ENCODE peak calls at places on chromosomes 6 and 20, in five cellular contexts. H, D, R, E and Y are unnamed samples.
A peak's percentile ranks its signal among the peaks of the same experiment; 100 is the strongest.

GRCh38 chr6:25232478-25232877 is 46.7 kb upstream of the CARMIL1 start:
- DNase-seq in H (no peak), E (no peak), D (no peak), R (no peak), Y (no peak)

GRCh38 chr6:137309078-137309762 is 90.0 kb upstream of the IFNGR1 start:
- DNase-seq in H (peak; percentile 82), E (no peak), R (peak; percentile 53), D (no peak), Y (no peak)

GRCh38 chr6:15444081-15444731 is 198.3 kb downstream of the JARID2 start:
- DNase-seq in H (no peak), D (no peak), E (no peak), R (no peak), Y (no peak)

GRCh38 chr20:6116763-6117162 is 6.1 kb downstream of the FERMT1 start:
- DNase-seq in R (no peak), D (no peak), E (no peak), H (no peak), Y (no peak)

GRCh38 chr6:106113256-106113954 is 27.3 kb downstream of the PRDM1 start:
- DNase-seq in E (no peak), H (no peak), D (no peak), R (no peak), Y (no peak)

GRCh38 chr20:19381947-19382346 is 169.5 kb downstream of the SLC24A3 start:
- DNase-seq in D (no peak), H (no peak), R (no peak), E (no peak), Y (no peak)

GRCh38 chr20:35226126-35226774 is at the start of gene MMP24:
- DNase-seq in E (no peak), D (peak; percentile 58), R (no peak), H (no peak), Y (peak; percentile 30)

GRCh38 chr20:45456632-45457031 is 12.9 kb upstream of the WFDC2 start:
- DNase-seq in H (no peak), R (no peak), D (peak; percentile 49), E (no peak), Y (peak; percentile 68)

GRCh38 chr20:49445176-49445575 is 37.3 kb downstream of the KCNB1 start:
- DNase-seq in E (no peak), H (no peak), R (no peak), D (no peak), Y (no peak)

GRCh38 chr6:54935739-54936138 is 89.2 kb downstream of the FAM83B start:
- DNase-seq in R (no peak), H (no peak), E (no peak), D (no peak), Y (peak; percentile 9)

GRCh38 chr6:35089935-35090505 is 51.1 kb downstream of the TCP11 start:
- DNase-seq in D (no peak), E (no peak), R (no peak), H (no peak), Y (no peak)

GRCh38 chr20:14142171-14142570 is 146.9 kb downstream of the MACROD2 start:
- DNase-seq in R (peak; percentile 14), H (no peak), E (peak; percentile 46), D (no peak), Y (peak; percentile 87)

GRCh38 chr20:53597521-53598120 is 4.0 kb upstream of the ZNF217 start:
- DNase-seq in H (no peak), E (no peak), R (no peak), D (no peak), Y (no peak)

GRCh38 chr6:8402546-8402945 is 32.8 kb downstream of the SLC35B3 start:
- DNase-seq in R (no peak), D (no peak), E (no peak), H (no peak), Y (no peak)

GRCh38 chr6:29647927-29648642 is 8.8 kb upstream of the MOG start:
- DNase-seq in R (no peak), E (no peak), D (no peak), H (no peak), Y (peak; percentile 11)

GRCh38 chr6:44264154-44265002 is 973 bp downstream of the NFKBIE start:
- DNase-seq in D (no peak), E (no peak), H (peak; percentile 79), R (no peak), Y (no peak)

GRCh38 chr20:4726710-4727391 is 5.1 kb downstream of the PRND start:
- DNase-seq in E (no peak), R (peak; percentile 36), H (no peak), D (no peak), Y (no peak)

DNA sequence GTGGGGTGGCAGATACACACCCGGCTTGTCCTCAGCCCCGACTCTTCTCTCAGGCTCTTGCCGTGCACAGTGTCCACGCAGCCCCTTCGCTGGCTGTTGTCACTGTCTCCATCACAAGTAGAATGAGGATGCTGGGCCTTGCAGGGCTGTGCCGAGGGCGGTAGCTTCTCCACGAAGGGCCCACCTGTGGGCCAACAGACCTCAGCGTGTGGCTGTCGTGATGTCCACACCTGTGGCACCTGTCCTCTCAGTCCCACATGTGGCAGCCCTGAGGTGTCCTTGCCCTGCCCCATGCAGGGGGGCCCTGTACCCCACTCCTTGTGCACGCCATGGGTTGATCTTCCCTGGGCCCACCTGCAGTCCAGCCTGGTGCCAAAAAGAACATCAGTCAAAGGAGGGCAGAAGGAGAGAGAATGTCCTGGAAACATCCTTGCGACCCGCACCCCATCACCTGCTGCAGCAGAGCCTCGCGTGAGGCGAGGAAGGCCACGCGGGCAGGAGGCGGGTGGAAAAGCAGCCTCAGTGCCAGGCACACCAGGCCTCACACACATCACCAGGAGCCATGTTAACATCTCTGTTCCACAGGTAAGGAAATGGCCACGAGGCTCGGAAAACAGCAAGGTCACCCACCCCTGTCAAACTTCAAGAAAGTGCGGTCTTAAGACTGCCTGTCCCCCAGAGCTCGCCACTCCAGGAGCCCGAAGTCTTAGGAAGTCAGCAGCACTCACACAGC is 22.3 kb upstream of the AFDN start:
- DNase-seq in R (no peak), E (no peak), H (no peak), D (no peak), Y (no peak)
- H3K4me3 ChIP-seq in R (no peak overlapping the region), E (no peak overlapping the region), H (no peak overlapping the region), D (no peak overlapping the region), Y (no peak overlapping the region)

DNA sequence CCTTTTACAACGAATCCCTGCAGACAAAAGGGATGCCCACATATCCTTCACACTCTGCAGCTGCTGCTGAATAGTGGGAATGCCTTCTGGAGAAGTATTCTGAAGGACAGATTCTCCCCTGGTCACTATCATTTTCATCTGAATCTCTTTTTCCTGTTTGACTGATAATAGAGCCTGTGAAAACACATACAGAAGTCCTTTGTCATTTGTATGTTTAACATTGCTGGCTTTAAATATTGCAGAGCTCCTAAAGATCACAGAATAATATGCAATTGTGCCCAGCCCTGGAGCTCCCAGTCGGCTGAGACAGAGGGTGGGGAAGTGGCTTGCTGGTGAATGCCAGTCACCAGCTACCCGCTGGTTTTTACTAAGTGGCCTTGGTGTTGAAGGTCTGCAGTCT is 272.3 kb downstream of the SYNE1 start:
- DNase-seq in H (no peak), D (no peak), R (no peak), E (no peak), Y (no peak)
- H3K36me3 ChIP-seq in H (no peaks in the 10 kb centered on the region), D (no peaks in the 10 kb centered on the region), R (no peaks in the 10 kb centered on the region), E (no peaks in the 10 kb centered on the region), Y (no peaks in the 10 kb centered on the region)

DNA sequence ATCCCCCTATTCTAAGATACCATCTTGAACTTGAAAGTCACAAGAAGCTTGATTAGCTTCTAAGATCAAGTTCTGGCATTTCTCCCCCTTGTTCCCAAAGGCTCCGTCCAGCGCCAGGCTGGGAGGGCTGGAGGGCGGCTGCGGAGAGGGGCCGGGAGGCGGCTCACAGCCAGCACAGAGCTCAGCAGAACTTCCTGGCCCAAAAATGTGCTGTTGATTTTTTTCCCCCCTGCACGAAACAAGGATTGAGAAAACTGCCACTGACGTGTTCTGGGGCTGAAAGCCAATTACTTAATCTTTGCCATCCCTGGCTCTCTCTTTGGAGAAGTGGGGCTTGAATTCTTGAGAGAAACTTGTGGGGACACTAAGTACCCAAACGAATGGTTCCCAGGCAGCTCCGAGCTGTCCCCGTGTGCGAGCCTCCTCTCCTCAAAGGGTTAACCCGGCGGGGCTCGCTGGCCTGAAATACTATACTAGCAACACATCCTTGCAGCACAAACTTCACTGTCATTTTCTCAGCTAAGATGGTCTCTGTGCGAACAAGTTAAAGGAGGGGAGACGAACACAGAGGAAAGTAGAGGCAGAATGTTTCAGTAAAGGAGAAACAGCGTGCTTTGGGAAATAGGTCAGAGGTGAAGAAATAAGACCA is 454 bp downstream of the TRAF3IP2 start:
- DNase-seq in H (peak; percentile 83), R (peak; percentile 83), D (peak; percentile 43), E (peak; percentile 43), Y (peak; percentile 59)
- H3K4me1 ChIP-seq in H (peaks cover 39% of the 10 kb centered on the region), R (peaks cover 36% of the 10 kb centered on the region), D (peaks cover 26% of the 10 kb centered on the region), E (peaks cover 22% of the 10 kb centered on the region), Y (peaks cover 22% of the 10 kb centered on the region)

DNA sequence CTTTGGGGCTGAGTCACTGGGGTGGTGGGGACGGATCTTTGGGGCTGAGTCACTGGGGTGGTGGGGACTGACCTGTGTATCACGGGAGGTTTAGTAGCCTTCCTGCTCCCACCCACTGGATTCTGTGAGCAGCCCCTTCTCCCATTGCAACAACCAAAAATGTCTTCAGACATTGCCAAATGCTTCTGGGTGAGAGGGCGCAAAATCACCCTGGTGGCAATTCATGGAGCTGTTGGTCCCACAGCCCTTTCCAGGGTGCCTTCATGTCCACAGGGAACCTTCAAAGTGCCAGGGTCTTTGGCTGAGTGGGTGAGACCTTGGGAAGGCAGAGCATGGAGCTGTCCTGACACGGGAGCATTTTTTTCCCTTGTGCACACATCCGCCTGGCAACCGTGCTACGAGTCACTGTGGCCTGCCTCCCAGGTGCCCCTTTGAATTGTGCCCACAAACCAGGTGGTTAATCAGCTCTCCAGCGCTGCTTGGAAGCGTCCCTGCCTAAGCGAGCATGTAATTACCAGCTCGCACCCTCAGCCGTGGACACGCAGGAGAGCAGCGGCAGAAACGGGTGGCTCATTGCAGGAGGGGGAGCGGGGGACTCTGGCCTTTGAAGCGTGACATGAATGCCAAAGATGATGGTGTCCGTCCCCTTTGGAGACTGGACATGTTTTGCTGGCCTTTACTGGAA is 27.4 kb upstream of the APCDD1L start:
- DNase-seq in E (no peak), R (no peak), D (peak; percentile 33), H (no peak), Y (no peak)
- H3K4me3 ChIP-seq in E (no peak overlapping the region), R (no peak overlapping the region), D (no peak overlapping the region), H (no peak overlapping the region), Y (no peak overlapping the region)

DNA sequence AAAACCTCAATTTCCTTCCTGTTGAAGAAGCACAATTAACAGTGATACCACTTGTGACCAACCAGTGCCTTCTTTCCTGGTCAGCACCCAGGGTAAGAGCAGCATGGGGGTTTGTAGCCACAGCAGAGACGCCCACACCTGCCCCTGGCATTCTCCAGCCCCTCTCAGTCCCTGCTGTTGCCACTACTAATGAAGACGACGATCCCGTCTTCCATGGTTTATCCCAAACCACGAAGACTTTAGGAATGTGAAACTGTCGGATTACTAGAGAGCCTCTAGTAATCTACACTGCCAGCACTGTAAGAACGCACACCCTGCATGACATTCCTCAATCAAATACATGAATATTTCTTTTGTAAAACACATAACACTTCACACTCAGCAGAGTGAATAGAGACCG is 60.0 kb downstream of the GINS1 start:
- DNase-seq in D (no peak), H (no peak), E (no peak), R (no peak), Y (no peak)
- H3K36me3 ChIP-seq in D (no peaks in the 10 kb centered on the region), H (no peaks in the 10 kb centered on the region), E (no peaks in the 10 kb centered on the region), R (no peaks in the 10 kb centered on the region), Y (no peaks in the 10 kb centered on the region)

GRCh38 chr6:111772274-111772780 is 100.9 kb downstream of the FYN start:
- DNase-seq in R (no peak), E (no peak), D (no peak), H (no peak), Y (no peak)

GRCh38 chr6:111775145-111775936 is 97.9 kb downstream of the FYN start:
- DNase-seq in E (no peak), R (no peak), D (no peak), H (no peak), Y (no peak)

GRCh38 chr6:111773501-111774345 is 99.5 kb downstream of the FYN start:
- DNase-seq in R (no peak), H (no peak), E (no peak), D (no peak), Y (no peak)

GRCh38 chr6:111776236-111777189 is 96.7 kb downstream of the FYN start:
- DNase-seq in H (no peak), D (no peak), R (no peak), E (no peak), Y (no peak)

GRCh38 chr6:111774346-111774703 is 98.9 kb downstream of the FYN start:
- DNase-seq in H (no peak), R (no peak), E (no peak), D (no peak), Y (no peak)
- H3K4me1 ChIP-seq in H (peaks cover 20% of the 10 kb centered on the region), R (peaks cover 24% of the 10 kb centered on the region), E (no peaks in the 10 kb centered on the region), D (no peaks in the 10 kb centered on the region), Y (peaks cover 5% of the 10 kb centered on the region)